ENCODE peak calls at places on chromosome 19, in five cellular contexts. T is GM12878, D is HepG2, F is K562, Y is A549. U is an unnamed sample.

GRCh38 chr19:34274284-34274826 is 20.0 kb downstream of the GARRE1 start:
- DNase-seq in T (no peak), D (no peak), F (no peak), Y (no peak), U (no peak)

GRCh38 chr19:46495789-46496099 is at the start of gene PNMA8B:
- DNase-seq in T (no peak), D (no peak), F (peak), Y (no peak), U (no peak)

GRCh38 chr19:33505168-33505567 is 16.4 kb downstream of the PEPD start:
- DNase-seq in T (no peak), D (no peak), F (no peak), Y (no peak), U (no peak)

GRCh38 chr19:53102186-53102585 is 1.0 kb downstream of the ZNF160 start:
- DNase-seq in T (no peak), D (no peak), F (peak), Y (no peak), U (no peak)

GRCh38 chr19:45729774-45730388 is 815 bp downstream of the FBXO46 start:
- DNase-seq in T (peak), D (no peak), F (no peak), Y (no peak), U (peak)

GRCh38 chr19:1399079-1399478 is 2.3 kb downstream of the GAMT start:
- DNase-seq in T (no peak), D (no peak), F (no peak), Y (no peak), U (no peak)

GRCh38 chr19:47231215-47232054 is 436 bp upstream of the BBC3 start:
- DNase-seq in T (peak), D (peak), F (peak), Y (peak), U (peak)

GRCh38 chr19:40278361-40279045 is 6.6 kb downstream of the AKT2 start:
- DNase-seq in T (no peak), D (no peak), F (no peak), Y (no peak), U (no peak)

GRCh38 chr19:49852631-49853126 is 1.7 kb downstream of the PTOV1 start:
- DNase-seq in T (no peak), D (no peak), F (no peak), Y (no peak), U (no peak)

GRCh38 chr19:18053571-18054219 is 33.0 kb downstream of the IL12RB1 start:
- DNase-seq in T (no peak), D (no peak), F (no peak), Y (no peak), U (no peak)

GRCh38 chr19:46350029-46350757 is 3.3 kb downstream of the PPP5C start:
- DNase-seq in T (no peak), D (no peak), F (peak), Y (no peak), U (no peak)

GRCh38 chr19:532578-533484 is 1.3 kb downstream of the CDC34 start:
- DNase-seq in T (no peak), D (peak), F (peak), Y (peak), U (peak)

GRCh38 chr19:39166571-39167391 is 30.0 kb upstream of the NCCRP1 start:
- DNase-seq in T (no peak), D (peak), F (no peak), Y (no peak), U (no peak)

GRCh38 chr19:6108721-6109633 is 1.3 kb downstream of the RFX2 start:
- DNase-seq in T (no peak), D (no peak), F (peak), Y (peak), U (peak)

GRCh38 chr19:14561832-14562351 is 10.0 kb downstream of the NDUFB7 start:
- DNase-seq in T (no peak), D (no peak), F (no peak), Y (no peak), U (no peak)
- H3K27ac ChIP-seq in T (no peak), D (no peak), F (peak), Y (no peak), U (no peak)

DNA sequence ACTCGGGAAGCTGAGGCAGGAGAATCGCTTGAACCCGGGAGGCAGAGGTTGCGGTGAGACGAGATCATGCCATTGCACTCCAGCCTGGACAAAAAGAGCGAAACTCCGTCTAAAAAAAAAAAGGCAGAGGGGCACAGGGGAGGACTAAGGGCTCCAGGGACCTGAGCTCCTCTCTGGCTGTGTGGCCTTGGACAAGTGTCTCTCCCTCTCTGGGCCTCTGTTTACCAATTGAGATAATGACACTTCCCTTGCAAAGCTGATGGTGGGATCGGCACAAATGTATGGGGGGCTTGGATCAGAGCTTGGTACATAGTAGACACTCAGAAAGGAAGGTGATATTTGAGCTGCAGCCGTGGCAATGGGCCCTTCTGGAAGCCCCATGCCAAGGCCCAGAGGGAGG is 11.4 kb upstream of the SPACA4 start:
- DNase-seq in T (no peak), D (no peak), F (no peak), Y (no peak), U (no peak)
- TF ChIP-seq MYC in T (no peak), D (no peak), F (no peak), Y (no peak), U (no peak)

GRCh38 chr19:10109528-10109927 is 2.0 kb upstream of the P2RY11 start:
- DNase-seq in T (no peak), D (no peak), F (no peak), Y (no peak), U (no peak)

GRCh38 chr19:10107254-10107653 is 1.1 kb downstream of the PPAN start:
- DNase-seq in T (no peak), D (no peak), F (no peak), Y (no peak), U (no peak)

GRCh38 chr19:10105241-10106099 is 692 bp upstream of the PPAN start:
- DNase-seq in T (peak), D (no peak), F (peak), Y (no peak), U (no peak)

GRCh38 chr19:10106100-10106936 is at the start of gene PPAN:
- DNase-seq in T (peak), D (peak), F (peak), Y (peak), U (peak)

DNA sequence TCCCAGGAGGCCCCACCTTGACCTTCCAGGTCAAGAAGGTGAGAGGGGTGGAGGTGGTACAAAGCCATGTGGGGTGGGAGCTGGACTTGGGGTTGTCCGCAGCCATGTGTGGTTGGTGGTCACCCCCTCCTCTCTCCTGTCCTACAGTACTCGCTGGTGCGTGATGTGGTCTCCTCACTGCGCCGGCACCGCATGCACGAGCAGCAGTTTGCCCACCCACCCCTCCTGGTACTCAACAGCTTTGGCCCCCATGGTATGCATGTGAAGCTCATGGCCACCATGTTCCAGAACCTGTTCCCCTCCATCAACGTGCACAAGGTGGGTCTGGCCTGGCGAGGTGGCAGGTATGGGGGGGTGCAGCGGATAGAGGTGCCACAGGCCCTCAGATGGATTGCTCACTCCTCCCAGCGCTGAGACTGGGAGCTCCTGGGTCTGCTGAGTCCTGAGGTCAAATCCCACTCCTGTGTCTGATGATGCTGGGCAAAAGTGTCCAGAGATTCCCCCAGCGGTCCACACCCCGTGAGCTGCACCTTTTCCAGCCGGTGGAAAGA is 1.7 kb downstream of the PPAN start:
- DNase-seq in T (no peak), D (no peak), F (no peak), Y (no peak), U (no peak)
- H3K27ac ChIP-seq in T (peak), D (no peak), F (peak), Y (no peak), U (no peak)

GRCh38 chr19:16259385-16260159 is 61.9 kb downstream of the AP1M1 start:
- DNase-seq in T (peak), D (no peak), F (no peak), Y (no peak), U (no peak)
- TF ChIP-seq MYC in T (no peak), D (no peak), F (no peak), Y (no peak), U (no peak)

DNA sequence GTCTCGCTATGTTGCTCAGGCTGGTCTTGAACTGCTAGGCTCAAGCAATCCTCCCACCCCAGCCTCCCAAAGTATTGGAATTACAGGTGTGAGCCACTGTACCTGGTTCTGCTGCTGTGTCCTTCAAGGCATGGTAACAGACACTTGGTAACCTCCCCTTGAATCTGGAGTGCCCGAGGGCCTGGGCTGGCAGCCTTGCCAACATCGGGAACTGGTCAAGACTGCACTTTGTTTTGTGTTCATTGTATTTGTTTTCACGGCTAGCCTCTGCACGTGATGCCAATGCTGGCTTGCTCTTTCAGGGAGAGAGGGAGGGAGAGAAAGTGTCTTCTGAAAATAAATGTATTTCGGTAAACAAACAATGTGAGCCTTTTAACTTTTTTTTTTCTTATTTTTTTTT is 12.0 kb downstream of the CERS4 start:
- DNase-seq in T (no peak), D (no peak), F (no peak), Y (no peak), U (no peak)
- H3K27ac ChIP-seq in T (no peak), D (no peak), F (no peak), Y (no peak), U (no peak)

DNA sequence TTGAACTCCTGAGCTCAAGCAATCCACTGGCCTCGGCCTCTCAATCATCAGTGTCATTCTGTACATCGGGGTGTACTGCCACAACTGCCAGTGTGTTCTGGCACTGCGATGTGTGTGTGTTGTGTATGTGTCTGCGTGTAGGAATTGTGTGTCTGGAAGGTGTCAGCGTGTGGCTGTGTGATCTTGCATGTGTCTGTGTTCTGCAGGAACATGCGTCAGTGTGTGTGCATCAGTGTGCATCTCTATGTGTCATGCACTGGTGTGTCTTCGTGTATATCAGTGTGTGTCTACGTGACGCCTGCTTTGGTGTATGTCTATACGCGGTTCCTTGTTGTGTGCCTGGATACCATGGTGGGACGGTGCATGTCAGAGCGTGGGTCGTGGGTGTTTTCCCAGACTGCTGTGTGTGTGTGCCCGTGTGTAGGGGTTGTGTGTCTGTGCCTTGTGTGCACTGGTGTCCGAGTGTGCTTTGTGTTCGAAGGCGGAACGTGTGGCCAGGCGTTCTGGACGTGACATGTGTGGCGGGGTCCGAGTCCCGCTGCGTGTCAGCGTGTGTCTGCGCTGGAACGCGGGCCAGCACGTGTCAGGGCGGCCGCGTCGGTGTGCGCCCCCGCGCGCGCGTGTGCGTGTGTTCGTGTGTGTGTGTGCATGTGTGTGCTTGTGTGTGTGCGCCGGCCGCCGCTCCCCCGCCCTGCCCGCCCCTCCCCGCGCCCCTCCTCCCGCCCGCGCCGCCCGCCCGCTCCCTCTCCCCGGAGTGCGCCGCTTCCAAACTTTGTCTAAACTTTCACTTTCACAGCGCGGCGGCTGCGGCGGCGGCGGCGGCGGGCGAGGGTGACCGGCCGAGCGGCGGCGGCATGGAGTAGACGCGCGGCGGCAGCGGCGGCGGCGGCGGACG is at the start of gene NFIX:
- DNase-seq in T (no peak), D (peak), F (peak), Y (no peak), U (peak)
- TF ChIP-seq MYC in T (no peak), D (peak), F (no peak), Y (no peak), U (no peak)

GRCh38 chr19:2519482-2519881 is 43.6 kb downstream of the GADD45B start:
- DNase-seq in T (no peak), D (no peak), F (no peak), Y (no peak), U (no peak)

GRCh38 chr19:2514981-2515518 is 39.1 kb downstream of the GADD45B start:
- DNase-seq in T (no peak), D (no peak), F (no peak), Y (no peak), U (no peak)

GRCh38 chr19:2512523-2513431 is 36.9 kb downstream of the GADD45B start:
- DNase-seq in T (no peak), D (no peak), F (no peak), Y (no peak), U (no peak)

GRCh38 chr19:2516727-2517126 is 40.8 kb downstream of the GADD45B start:
- DNase-seq in T (no peak), D (no peak), F (no peak), Y (no peak), U (no peak)

GRCh38 chr19:2517881-2518601 is 42.1 kb downstream of the GADD45B start:
- DNase-seq in T (no peak), D (no peak), F (no peak), Y (no peak), U (no peak)
- H3K27ac ChIP-seq in T (no peak), D (no peak), F (no peak), Y (peak), U (no peak)

GRCh38 chr19:42411581-42412178 is 15.5 kb downstream of the LIPE start:
- DNase-seq in T (no peak), D (no peak), F (no peak), Y (no peak), U (no peak)

GRCh38 chr19:42409477-42409876 is 17.7 kb downstream of the LIPE start:
- DNase-seq in T (no peak), D (no peak), F (no peak), Y (no peak), U (no peak)

GRCh38 chr19:42412223-42412622 is 15.0 kb downstream of the LIPE start:
- DNase-seq in T (no peak), D (no peak), F (no peak), Y (no peak), U (no peak)

GRCh38 chr19:42412661-42413076 is 14.5 kb downstream of the LIPE start:
- DNase-seq in T (no peak), D (no peak), F (no peak), Y (no peak), U (no peak)

GRCh38 chr19:42410371-42410770 is 16.8 kb downstream of the LIPE start:
- DNase-seq in T (no peak), D (no peak), F (no peak), Y (no peak), U (no peak)
- TF ChIP-seq MYC in T (no peak), D (no peak), F (no peak), Y (no peak), U (no peak)